ENCODE peak calls at places on chromosomes 4 and X, in eight cellular contexts. W is NAMALWA; O is NCI-H187; E is cardiac fibroblast; T is iris pigment epithelial cell; J is activated CD8-positive, alpha-beta memory T cell treated with anti-CD3 and anti-CD28 coated beads for 48 hours; Q is ELR; N is stimulated activated CD4-positive, alpha-beta T cell treated with anti-CD3 and anti-CD28 coated beads, Interleukin-15, amount 100 ng/mL, for 1 hour. S is an unnamed sample.
A peak's percentile ranks its signal among the peaks of the same experiment; 100 is the strongest.

GRCh38 chr4:20255823-20256222 is 4.1 kb downstream of the SLIT2 start:
- DNase-seq in W (no peak), J (no peak), T (peak; percentile 26), N (no peak), O (no peak), Q (peak; percentile 32), E (no peak), S (no peak)

GRCh38 chrX:40998123-40998522 is 87.1 kb upstream of the USP9X start:
- DNase-seq in Q (no peak), N (no peak), E (no peak), J (no peak), O (no peak), T (no peak), W (no peak), S (no peak)

GRCh38 chr4:153282023-153282422 is 62.5 kb upstream of the MND1 start:
- DNase-seq in O (no peak), J (no peak), T (no peak), W (no peak), Q (no peak), N (no peak), E (no peak), S (no peak)

GRCh38 chr4:10461091-10461849 is 4.0 kb upstream of the ZNF518B start:
- DNase-seq in O (no peak), J (peak; percentile 61), Q (peak; percentile 49), T (peak; percentile 67), W (no peak), N (peak; percentile 44), E (peak; percentile 80), S (peak; percentile 90)

GRCh38 chr4:138870739-138871633 is 144.6 kb upstream of the NOCT start:
- DNase-seq in E (peak; percentile 81), J (no peak), Q (peak; percentile 74), N (no peak), O (peak; percentile 84), T (peak; percentile 68), W (peak; percentile 82), S (peak; percentile 89)

GRCh38 chr4:174490356-174490969 is 31.8 kb downstream of the HPGD start:
- DNase-seq in J (no peak), N (no peak), W (no peak), E (peak; percentile 64), T (peak; percentile 83), Q (peak; percentile 51), O (no peak), S (no peak)

GRCh38 chrX:84441143-84441542 is 61.1 kb downstream of the HDX start:
- DNase-seq in E (no peak), Q (peak; percentile 17), T (peak; percentile 11), N (no peak), O (no peak), W (no peak), J (no peak), S (no peak)

GRCh38 chr4:173436149-173436579 is 37.2 kb upstream of the SCRG1 start:
- DNase-seq in E (peak; percentile 74), Q (peak; percentile 31), J (no peak), T (peak; percentile 79), O (peak; percentile 13), W (no peak), N (no peak), S (peak; percentile 10)

GRCh38 chr4:167622481-167623240 is 388.4 kb upstream of the SPOCK3 start:
- DNase-seq in O (peak; percentile 0), W (peak; percentile 63), N (no peak), J (peak; percentile 3), E (peak; percentile 73), T (peak; percentile 45), Q (peak; percentile 66), S (peak; percentile 46)

GRCh38 chrX:113644426-113644825 is 803.8 kb upstream of the AMOT start:
- DNase-seq in T (no peak), Q (peak; percentile 43), J (no peak), O (no peak), N (no peak), E (no peak), W (no peak), S (no peak)

GRCh38 chrX:46547857-46548256 is 2.6 kb upstream of the ZNF674 start:
- DNase-seq in J (no peak), E (peak; percentile 68), O (no peak), W (no peak), T (peak; percentile 81), Q (peak; percentile 83), N (no peak), S (peak; percentile 46)

GRCh38 chr4:5815641-5816040 is 77.2 kb downstream of the CRMP1 start:
- DNase-seq in Q (no peak), W (no peak), T (no peak), J (no peak), O (no peak), N (no peak), E (no peak), S (no peak)

GRCh38 chr4:174283507-174284180 is at the start of the genes CEP44 and FBXO8:
- DNase-seq in E (peak; percentile 83), J (peak; percentile 44), T (peak; percentile 73), O (peak; percentile 62), N (peak; percentile 42), W (peak; percentile 87), Q (peak; percentile 76), S (peak; percentile 85)

GRCh38 chrX:10450229-10450958 is 170.0 kb downstream of the MID1 start:
- DNase-seq in O (no peak), W (no peak), E (peak; percentile 85), T (peak; percentile 85), N (no peak), Q (peak; percentile 81), J (no peak), S (no peak)

GRCh38 chrX:109360301-109360700 is 121.6 kb downstream of the GUCY2F start:
- DNase-seq in W (no peak), T (peak; percentile 61), E (no peak), Q (peak; percentile 6), J (no peak), O (no peak), N (no peak), S (peak; percentile 38)

GRCh38 chrX:15310117-15310516 is 5.3 kb downstream of the ASB11 start:
- DNase-seq in N (no peak), T (peak; percentile 51), W (no peak), J (no peak), E (peak; percentile 81), O (no peak), Q (no peak), S (no peak)

GRCh38 chr4:137981277-137981676 is 260.9 kb downstream of the SLC7A11 start:
- DNase-seq in E (peak; percentile 47), J (no peak), Q (peak; percentile 77), N (no peak), O (no peak), W (no peak), T (peak; percentile 57), S (no peak)

GRCh38 chrX:38313190-38313589 is 14.1 kb downstream of the RPGR start:
- DNase-seq in Q (peak; percentile 62), J (no peak), W (no peak), O (no peak), T (peak; percentile 54), E (peak; percentile 7), N (no peak), S (no peak)

GRCh38 chrX:119398974-119399771 is at the start of gene SLC25A43:
- DNase-seq in W (peak; percentile 45), T (peak; percentile 25), E (peak; percentile 49), O (no peak), J (no peak), Q (peak; percentile 44), N (no peak), S (peak; percentile 45)

GRCh38 chr4:86961103-86961502 is 26.3 kb downstream of the AFF1 start:
- DNase-seq in T (no peak), O (no peak), Q (no peak), J (no peak), W (peak; percentile 64), N (no peak), E (no peak), S (no peak)

GRCh38 chrX:9489234-9489633 is 24.4 kb downstream of the TBL1X start:
- DNase-seq in Q (no peak), J (no peak), N (no peak), O (no peak), E (no peak), T (no peak), W (no peak), S (no peak)

S was measured in ELF-1.